ENCODE peak calls at places on chromosomes 16 and 17, in eight cellular contexts. One of them, this sample, is unnamed. For H3K4me1, the result is how much of the 10 kb centered on the place peaks cover.

GRCh38 chr17:44105483-44105882 is 18.0 kb downstream of the HDAC5 start:
- DNase-seq in ascending aorta: no peak
- DNase-seq in SK-N-SH: peak
- DNase-seq in DND-41: no peak
- DNase-seq in iPS DF 6.9: no peak
- DNase-seq in Panc1: no peak
- DNase-seq in sigmoid colon: no peak
- DNase-seq in cardiac muscle cell: no peak
- DNase-seq in this sample: no peak

GRCh38 chr16:85027968-85028637 is 508 bp downstream of the KIAA0513 start:
- DNase-seq in ascending aorta: no peak
- DNase-seq in DND-41: no peak
- DNase-seq in cardiac muscle cell: no peak
- DNase-seq in sigmoid colon: no peak
- DNase-seq in Panc1: no peak
- DNase-seq in iPS DF 6.9: no peak
- DNase-seq in SK-N-SH: no peak
- DNase-seq in this sample: no peak

GRCh38 chr16:15610369-15610871 is 32.5 kb downstream of the MARF1 start:
- DNase-seq in ascending aorta: no peak
- DNase-seq in sigmoid colon: no peak
- DNase-seq in DND-41: no peak
- DNase-seq in cardiac muscle cell: peak
- DNase-seq in Panc1: no peak
- DNase-seq in iPS DF 6.9: no peak
- DNase-seq in SK-N-SH: no peak
- DNase-seq in this sample: no peak

GRCh38 chr17:43591750-43592562 is 45.8 kb upstream of the ETV4 start:
- DNase-seq in SK-N-SH: peak
- DNase-seq in DND-41: no peak
- DNase-seq in cardiac muscle cell: peak
- DNase-seq in Panc1: no peak
- DNase-seq in ascending aorta: peak
- DNase-seq in sigmoid colon: peak
- DNase-seq in iPS DF 6.9: no peak
- DNase-seq in this sample: peak

GRCh38 chr16:9908613-9909012 is 273.6 kb downstream of the GRIN2A start:
- DNase-seq in cardiac muscle cell: no peak
- DNase-seq in sigmoid colon: no peak
- DNase-seq in ascending aorta: no peak
- DNase-seq in DND-41: no peak
- DNase-seq in Panc1: no peak
- DNase-seq in iPS DF 6.9: no peak
- DNase-seq in SK-N-SH: no peak
- DNase-seq in this sample: peak

GRCh38 chr17:30599424-30600061 is 122.3 kb downstream of the GOSR1 start:
- DNase-seq in iPS DF 6.9: no peak
- DNase-seq in Panc1: no peak
- DNase-seq in cardiac muscle cell: no peak
- DNase-seq in sigmoid colon: no peak
- DNase-seq in DND-41: no peak
- DNase-seq in SK-N-SH: no peak
- DNase-seq in ascending aorta: no peak
- DNase-seq in this sample: peak

GRCh38 chr17:61770043-61770442 is 93.3 kb downstream of the BRIP1 start:
- DNase-seq in DND-41: no peak
- DNase-seq in ascending aorta: no peak
- DNase-seq in SK-N-SH: no peak
- DNase-seq in sigmoid colon: no peak
- DNase-seq in cardiac muscle cell: no peak
- DNase-seq in Panc1: no peak
- DNase-seq in iPS DF 6.9: no peak
- DNase-seq in this sample: no peak

GRCh38 chr17:15513058-15513858 is 45.8 kb upstream of the CDRT4 start:
- DNase-seq in cardiac muscle cell: peak
- DNase-seq in SK-N-SH: no peak
- DNase-seq in iPS DF 6.9: no peak
- DNase-seq in DND-41: no peak
- DNase-seq in sigmoid colon: no peak
- DNase-seq in ascending aorta: no peak
- DNase-seq in Panc1: no peak
- DNase-seq in this sample: no peak

GRCh38 chr16:49912688-49913087 is 56.8 kb upstream of the ZNF423 start:
- DNase-seq in SK-N-SH: no peak
- DNase-seq in Panc1: no peak
- DNase-seq in cardiac muscle cell: no peak
- DNase-seq in iPS DF 6.9: no peak
- DNase-seq in sigmoid colon: no peak
- DNase-seq in ascending aorta: no peak
- DNase-seq in DND-41: no peak
- DNase-seq in this sample: no peak

GRCh38 chr16:86346034-86346433 is 164.3 kb upstream of the FOXF1 start:
- DNase-seq in cardiac muscle cell: no peak
- DNase-seq in DND-41: no peak
- DNase-seq in Panc1: no peak
- DNase-seq in sigmoid colon: no peak
- DNase-seq in ascending aorta: no peak
- DNase-seq in iPS DF 6.9: no peak
- DNase-seq in SK-N-SH: no peak
- DNase-seq in this sample: no peak

GRCh38 chr17:48011405-48012150 is 26.0 kb downstream of the COPZ2 start:
- DNase-seq in SK-N-SH: peak
- DNase-seq in Panc1: peak
- DNase-seq in sigmoid colon: no peak
- DNase-seq in ascending aorta: no peak
- DNase-seq in iPS DF 6.9: no peak
- DNase-seq in cardiac muscle cell: peak
- DNase-seq in DND-41: peak
- DNase-seq in this sample: no peak

GRCh38 chr17:78351449-78352006 is 8.3 kb downstream of the SOCS3 start:
- DNase-seq in iPS DF 6.9: no peak
- DNase-seq in ascending aorta: peak
- DNase-seq in SK-N-SH: no peak
- DNase-seq in Panc1: no peak
- DNase-seq in DND-41: no peak
- DNase-seq in cardiac muscle cell: peak
- DNase-seq in sigmoid colon: peak
- DNase-seq in this sample: peak

GRCh38 chr16:75471723-75472634 is 7.5 kb upstream of the TMEM170A start:
- DNase-seq in DND-41: peak
- DNase-seq in Panc1: peak
- DNase-seq in sigmoid colon: peak
- DNase-seq in cardiac muscle cell: peak
- DNase-seq in ascending aorta: no peak
- DNase-seq in iPS DF 6.9: no peak
- DNase-seq in SK-N-SH: peak
- DNase-seq in this sample: peak

GRCh38 chr17:31510273-31511175 is 119.0 kb downstream of the RAB11FIP4 start:
- DNase-seq in cardiac muscle cell: no peak
- DNase-seq in SK-N-SH: no peak
- DNase-seq in iPS DF 6.9: no peak
- DNase-seq in sigmoid colon: no peak
- DNase-seq in DND-41: no peak
- DNase-seq in ascending aorta: peak
- DNase-seq in Panc1: no peak
- DNase-seq in this sample: no peak

GRCh38 chr16:4803479-4804243 is 1.2 kb upstream of the ROGDI start:
- DNase-seq in iPS DF 6.9: no peak
- DNase-seq in SK-N-SH: no peak
- DNase-seq in ascending aorta: no peak
- DNase-seq in Panc1: no peak
- DNase-seq in cardiac muscle cell: no peak
- DNase-seq in DND-41: no peak
- DNase-seq in sigmoid colon: no peak
- DNase-seq in this sample: no peak

DNA sequence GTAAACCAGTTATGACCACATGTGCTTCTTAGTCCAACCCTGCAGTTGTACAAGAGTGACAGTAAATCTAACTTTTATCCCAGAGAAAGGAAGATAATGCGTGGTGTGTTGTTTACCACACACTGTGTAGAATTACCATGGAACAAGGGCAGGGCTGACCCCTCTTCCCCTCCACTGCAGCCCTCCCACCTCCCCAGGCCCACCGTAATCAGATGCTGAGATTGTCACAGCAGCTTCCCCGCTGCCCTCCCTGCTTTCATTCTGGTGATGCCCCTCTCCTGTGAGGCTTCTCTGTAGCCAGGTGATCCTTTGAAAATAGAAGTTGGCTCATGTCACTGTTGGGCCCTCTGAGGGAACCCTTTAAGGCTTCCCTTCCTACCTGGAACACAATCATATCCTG is 271.3 kb downstream of the SNX29 start:
- DNase-seq in SK-N-SH: no peak
- DNase-seq in ascending aorta: no peak
- DNase-seq in sigmoid colon: no peak
- DNase-seq in cardiac muscle cell: no peak
- DNase-seq in DND-41: no peak
- DNase-seq in iPS DF 6.9: no peak
- DNase-seq in Panc1: no peak
- DNase-seq in this sample: no peak
- H3K4me1 ChIP-seq in SK-N-SH: under half
- H3K4me1 ChIP-seq in ascending aorta: under half
- H3K4me1 ChIP-seq in sigmoid colon: under half
- H3K4me1 ChIP-seq in cardiac muscle cell: under half
- H3K4me1 ChIP-seq in DND-41: under half
- H3K4me1 ChIP-seq in iPS DF 6.9: under half
- H3K4me1 ChIP-seq in Panc1: under half
- H3K4me1 ChIP-seq in this sample: under half

GRCh38 chr16:67770371-67770991 is 35.9 kb downstream of the RANBP10 start:
- DNase-seq in sigmoid colon: no peak
- DNase-seq in iPS DF 6.9: no peak
- DNase-seq in cardiac muscle cell: peak
- DNase-seq in SK-N-SH: no peak
- DNase-seq in Panc1: no peak
- DNase-seq in DND-41: no peak
- DNase-seq in ascending aorta: no peak
- DNase-seq in this sample: no peak
- H3K27ac ChIP-seq in sigmoid colon: no peak
- H3K27ac ChIP-seq in iPS DF 6.9: no peak
- H3K27ac ChIP-seq in cardiac muscle cell: no peak
- H3K27ac ChIP-seq in SK-N-SH: no peak
- H3K27ac ChIP-seq in Panc1: no peak
- H3K27ac ChIP-seq in DND-41: no peak
- H3K27ac ChIP-seq in ascending aorta: no peak
- H3K27ac ChIP-seq in this sample: no peak

GRCh38 chr16:56269824-56270684 is 78.8 kb downstream of the GNAO1 start:
- DNase-seq in DND-41: no peak
- DNase-seq in Panc1: no peak
- DNase-seq in sigmoid colon: peak
- DNase-seq in SK-N-SH: no peak
- DNase-seq in iPS DF 6.9: no peak
- DNase-seq in ascending aorta: no peak
- DNase-seq in cardiac muscle cell: peak
- DNase-seq in this sample: peak

GRCh38 chr16:56268799-56269198 is 77.5 kb downstream of the GNAO1 start:
- DNase-seq in SK-N-SH: no peak
- DNase-seq in iPS DF 6.9: no peak
- DNase-seq in cardiac muscle cell: no peak
- DNase-seq in Panc1: no peak
- DNase-seq in ascending aorta: no peak
- DNase-seq in sigmoid colon: peak
- DNase-seq in DND-41: no peak
- DNase-seq in this sample: no peak

GRCh38 chr16:56269276-56269675 is 78.0 kb downstream of the GNAO1 start:
- DNase-seq in cardiac muscle cell: no peak
- DNase-seq in ascending aorta: no peak
- DNase-seq in DND-41: no peak
- DNase-seq in Panc1: no peak
- DNase-seq in SK-N-SH: no peak
- DNase-seq in sigmoid colon: peak
- DNase-seq in iPS DF 6.9: no peak
- DNase-seq in this sample: no peak

GRCh38 chr16:56272495-56272894 is 81.2 kb downstream of the GNAO1 start:
- DNase-seq in iPS DF 6.9: no peak
- DNase-seq in DND-41: no peak
- DNase-seq in sigmoid colon: no peak
- DNase-seq in SK-N-SH: no peak
- DNase-seq in cardiac muscle cell: no peak
- DNase-seq in ascending aorta: no peak
- DNase-seq in Panc1: no peak
- DNase-seq in this sample: no peak

DNA sequence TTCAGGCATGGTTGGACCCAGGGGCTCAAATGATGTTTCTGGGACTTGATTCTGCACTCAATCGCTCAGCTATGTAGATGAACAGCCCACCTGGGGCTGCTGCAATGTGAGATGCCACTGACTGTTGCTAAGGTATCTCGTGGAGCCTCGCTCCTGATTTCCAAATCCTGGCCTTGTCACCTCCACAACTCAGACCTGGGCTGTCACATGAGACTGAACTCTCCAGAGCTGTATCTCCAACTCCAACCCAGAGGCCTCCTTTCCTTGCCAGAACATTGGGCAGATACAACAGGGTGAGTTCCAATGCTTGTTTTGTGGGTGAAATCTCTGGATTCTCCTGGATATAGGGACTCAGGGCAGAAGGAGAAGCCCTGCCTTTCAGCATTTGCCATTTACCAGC is 79.5 kb downstream of the GNAO1 start:
- DNase-seq in sigmoid colon: peak
- DNase-seq in DND-41: no peak
- DNase-seq in ascending aorta: no peak
- DNase-seq in Panc1: no peak
- DNase-seq in SK-N-SH: no peak
- DNase-seq in iPS DF 6.9: no peak
- DNase-seq in cardiac muscle cell: no peak
- DNase-seq in this sample: no peak
- H3K4me1 ChIP-seq in sigmoid colon: under half
- H3K4me1 ChIP-seq in DND-41: under half
- H3K4me1 ChIP-seq in ascending aorta: under half
- H3K4me1 ChIP-seq in Panc1: under half
- H3K4me1 ChIP-seq in SK-N-SH: under half
- H3K4me1 ChIP-seq in iPS DF 6.9: under half
- H3K4me1 ChIP-seq in cardiac muscle cell: under half
- H3K4me1 ChIP-seq in this sample: under half

GRCh38 chr16:20966746-20967145 is 66.2 kb downstream of the LYRM1 start:
- DNase-seq in DND-41: no peak
- DNase-seq in ascending aorta: no peak
- DNase-seq in sigmoid colon: no peak
- DNase-seq in SK-N-SH: no peak
- DNase-seq in cardiac muscle cell: no peak
- DNase-seq in Panc1: no peak
- DNase-seq in iPS DF 6.9: no peak
- DNase-seq in this sample: no peak

GRCh38 chr16:20969386-20969785 is 68.8 kb downstream of the LYRM1 start:
- DNase-seq in iPS DF 6.9: no peak
- DNase-seq in Panc1: no peak
- DNase-seq in sigmoid colon: no peak
- DNase-seq in cardiac muscle cell: no peak
- DNase-seq in DND-41: no peak
- DNase-seq in SK-N-SH: no peak
- DNase-seq in ascending aorta: no peak
- DNase-seq in this sample: no peak

GRCh38 chr16:20976568-20976967 is 76.0 kb downstream of the LYRM1 start:
- DNase-seq in cardiac muscle cell: no peak
- DNase-seq in sigmoid colon: no peak
- DNase-seq in Panc1: no peak
- DNase-seq in iPS DF 6.9: no peak
- DNase-seq in ascending aorta: no peak
- DNase-seq in DND-41: no peak
- DNase-seq in SK-N-SH: no peak
- DNase-seq in this sample: no peak

GRCh38 chr16:20968765-20969164 is 68.2 kb downstream of the LYRM1 start:
- DNase-seq in SK-N-SH: no peak
- DNase-seq in ascending aorta: no peak
- DNase-seq in sigmoid colon: no peak
- DNase-seq in Panc1: no peak
- DNase-seq in cardiac muscle cell: no peak
- DNase-seq in DND-41: no peak
- DNase-seq in iPS DF 6.9: no peak
- DNase-seq in this sample: no peak

GRCh38 chr16:20971420-20971819 is 70.8 kb downstream of the LYRM1 start:
- DNase-seq in ascending aorta: no peak
- DNase-seq in cardiac muscle cell: no peak
- DNase-seq in sigmoid colon: no peak
- DNase-seq in DND-41: no peak
- DNase-seq in iPS DF 6.9: no peak
- DNase-seq in SK-N-SH: no peak
- DNase-seq in Panc1: no peak
- DNase-seq in this sample: no peak
- H3K27ac ChIP-seq in ascending aorta: no peak
- H3K27ac ChIP-seq in cardiac muscle cell: no peak
- H3K27ac ChIP-seq in sigmoid colon: no peak
- H3K27ac ChIP-seq in DND-41: no peak
- H3K27ac ChIP-seq in iPS DF 6.9: no peak
- H3K27ac ChIP-seq in SK-N-SH: no peak
- H3K27ac ChIP-seq in Panc1: no peak
- H3K27ac ChIP-seq in this sample: no peak

This sample was measured in thyroid gland.